ENCODE peak calls at places on chromosomes 4 and X, in seven cellular contexts. X is GM10248, M is hepatocyte, W is endodermal cell, B is HCT116, T is RWPE1, Y is right atrium auricular region. N is an unnamed sample.

GRCh38 chr4:23084559-23085248 is 392.0 kb downstream of the GBA3 start:
- DNase-seq in Y (no peak), B (no peak), W (no peak), M (no peak), X (no peak), T (no peak), N (no peak)

GRCh38 chr4:113739197-113739596 is 22.3 kb downstream of the CAMK2D start:
- DNase-seq in X (no peak), T (no peak), M (no peak), W (no peak), Y (no peak), B (no peak), N (no peak)

GRCh38 chr4:107197121-107197520 is 161.0 kb upstream of the DKK2 start:
- DNase-seq in T (no peak), X (no peak), W (no peak), B (no peak), Y (no peak), M (no peak), N (no peak)

GRCh38 chrX:125150231-125150630 is 169.4 kb upstream of the TEX13C start:
- DNase-seq in X (no peak), B (no peak), W (no peak), M (no peak), T (no peak), Y (no peak), N (no peak)

GRCh38 chr4:53942712-53943111 is 121.7 kb downstream of the CHIC2 start:
- DNase-seq in X (no peak), T (no peak), B (no peak), Y (no peak), M (no peak), W (peak), N (no peak)

GRCh38 chr4:72218953-72219352 is 187.2 kb downstream of the NPFFR2 start:
- DNase-seq in B (no peak), Y (no peak), W (no peak), T (no peak), X (no peak), M (no peak), N (no peak)

GRCh38 chr4:99161700-99162099 is 17.6 kb upstream of the ADH4 start:
- DNase-seq in T (no peak), X (no peak), Y (no peak), M (no peak), W (no peak), B (no peak), N (no peak)

GRCh38 chrX:15749642-15750610 is 11.9 kb downstream of the CA5B start:
- DNase-seq in T (no peak), B (no peak), M (no peak), Y (peak), X (peak), W (no peak), N (no peak)

GRCh38 chrX:109347618-109348017 is 134.3 kb downstream of the GUCY2F start:
- DNase-seq in X (no peak), B (peak), Y (no peak), M (peak), T (peak), W (peak), N (peak)

GRCh38 chrX:34578237-34578636 is 78.8 kb downstream of the TMEM47 start:
- DNase-seq in X (no peak), M (peak), T (no peak), B (no peak), Y (no peak), W (no peak), N (peak)

GRCh38 chr4:138034871-138035270 is 207.3 kb downstream of the SLC7A11 start:
- DNase-seq in Y (no peak), W (no peak), T (peak), M (no peak), X (no peak), B (no peak), N (peak)

GRCh38 chr4:53489279-53489889 is 101.9 kb downstream of the LNX1 start:
- DNase-seq in B (no peak), X (no peak), W (no peak), M (no peak), T (peak), Y (no peak), N (peak)

GRCh38 chrX:124393238-124393637 is 46.9 kb downstream of the SH2D1A start:
- DNase-seq in Y (no peak), T (no peak), B (no peak), W (no peak), X (no peak), M (no peak), N (no peak)

GRCh38 chrX:114889454-114889853 is 128.0 kb downstream of the IL13RA2 start:
- DNase-seq in Y (no peak), X (no peak), W (no peak), M (no peak), B (no peak), T (no peak), N (no peak)

GRCh38 chr4:44186096-44186849 is 262.3 kb downstream of the KCTD8 start:
- DNase-seq in B (no peak), T (no peak), Y (no peak), W (peak), M (no peak), X (no peak), N (no peak)
- TF ChIP-seq CTCF in B (no peak), T (no peak), Y (no peak), W (peak), M (no peak), X (no peak), N (no peak)

GRCh38 chrX:149825424-149825823 is 43.7 kb downstream of the MAGEA9 start:
- DNase-seq in T (no peak), X (no peak), W (peak), Y (no peak), B (peak), M (no peak), N (no peak)
- TF ChIP-seq CTCF in T (no peak), X (peak), W (peak), Y (no peak), B (peak), M (peak), N (peak)

DNA sequence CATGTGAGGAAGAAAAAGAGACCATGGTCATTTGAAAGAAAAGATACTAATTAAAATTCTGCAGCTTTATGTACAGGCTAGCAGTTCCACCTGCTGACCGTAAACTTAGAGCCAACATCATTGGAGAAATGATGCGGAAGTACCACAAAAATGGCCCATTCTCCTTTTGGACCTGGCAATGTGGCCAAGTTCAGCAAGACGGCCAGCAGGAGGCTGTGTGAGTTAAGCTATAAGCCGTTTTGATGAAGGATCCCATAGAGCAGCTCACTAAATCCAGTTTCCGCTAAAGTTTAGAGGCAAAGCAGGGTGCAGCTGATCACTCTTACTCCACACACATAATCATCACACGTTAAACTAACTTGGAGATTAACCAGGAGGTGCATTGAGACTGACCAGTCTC is 133.8 kb downstream of the LDB2 start:
- DNase-seq in Y (no peak), X (no peak), W (peak), M (peak), B (no peak), T (no peak), N (no peak)
- TF ChIP-seq CTCF in Y (no peak), X (no peak), W (peak), M (peak), B (peak), T (peak), N (no peak)

GRCh38 chrX:11558972-11559371 is 106.7 kb downstream of the ARHGAP6 start:
- DNase-seq in W (peak), X (peak), T (peak), B (peak), Y (no peak), M (peak), N (peak)
- TF ChIP-seq CTCF in W (peak), X (no peak), T (no peak), B (peak), Y (no peak), M (no peak), N (peak)